ENCODE peak calls at places on chromosome 3, in four cellular contexts. E is cardiac muscle cell; M is uterus; P is CD8-positive, alpha-beta memory T cell. B is an unnamed sample.

GRCh38 chr3:61669676-61670299 is 108.4 kb downstream of the PTPRG start:
- DNase-seq in E (no peak), M (no peak), P (no peak), B (no peak)

GRCh38 chr3:32392530-32393302 is 1.1 kb downstream of the CMTM7 start:
- DNase-seq in E (no peak), M (peak), P (peak), B (no peak)

GRCh38 chr3:69143605-69144004 is 21.2 kb upstream of the LMOD3 start:
- DNase-seq in E (no peak), M (no peak), P (no peak), B (no peak)

GRCh38 chr3:12658593-12659058 is 5.3 kb downstream of the RAF1 start:
- DNase-seq in E (peak), M (no peak), P (no peak), B (no peak)

GRCh38 chr3:182739619-182740018 is 53.7 kb upstream of the ATP11B start:
- DNase-seq in E (no peak), M (no peak), P (no peak), B (no peak)

GRCh38 chr3:60917136-60917535 is 334.1 kb downstream of the FHIT start:
- DNase-seq in E (peak), M (no peak), P (no peak), B (no peak)

GRCh38 chr3:177596248-177596821 is 399.1 kb upstream of the TBL1XR1 start:
- DNase-seq in E (no peak), M (no peak), P (no peak), B (no peak)

GRCh38 chr3:108845709-108846293 is 23.2 kb downstream of the TRAT1 start:
- DNase-seq in E (no peak), M (no peak), P (no peak), B (no peak)

GRCh38 chr3:24299236-24299635 is 195.4 kb downstream of the THRB start:
- DNase-seq in E (no peak), M (no peak), P (no peak), B (no peak)

GRCh38 chr3:29694783-29695182 is 413.9 kb downstream of the RBMS3 start:
- DNase-seq in E (peak), M (peak), P (no peak), B (no peak)

GRCh38 chr3:148021400-148021799 is 612.2 kb downstream of the ZIC1 start:
- DNase-seq in E (no peak), M (no peak), P (no peak), B (no peak)

GRCh38 chr3:108804437-108804836 is 18.1 kb upstream of the TRAT1 start:
- DNase-seq in E (no peak), M (no peak), P (no peak), B (no peak)

GRCh38 chr3:14537590-14538450 is 2.3 kb downstream of the GRIP2 start:
- DNase-seq in E (no peak), M (no peak), P (peak), B (no peak)

GRCh38 chr3:24590344-24590880 is 95.8 kb upstream of the THRB start:
- DNase-seq in E (no peak), M (no peak), P (no peak), B (no peak)

GRCh38 chr3:41241159-41241558 is 41.9 kb downstream of the CTNNB1 start:
- DNase-seq in E (no peak), M (no peak), P (no peak), B (no peak)

GRCh38 chr3:45008117-45008516 is 18.0 kb upstream of the CLEC3B start:
- DNase-seq in E (no peak), M (no peak), P (no peak), B (no peak)

GRCh38 chr3:196246612-196247308 is 30.4 kb downstream of the SLC51A start:
- DNase-seq in E (no peak), M (no peak), P (no peak), B (no peak)

GRCh38 chr3:139227165-139227564 is 116.7 kb upstream of the MRPS22 start:
- DNase-seq in E (peak), M (peak), P (no peak), B (no peak)

GRCh38 chr3:71733319-71733718 is 8.1 kb upstream of the EIF4E3 start:
- DNase-seq in E (no peak), M (no peak), P (no peak), B (no peak)

GRCh38 chr3:15820911-15821310 is 23.1 kb upstream of the ANKRD28 start:
- DNase-seq in E (no peak), M (no peak), P (no peak), B (no peak)

GRCh38 chr3:10469406-10470119 is 35.8 kb downstream of the ATP2B2 start:
- DNase-seq in E (peak), M (no peak), P (no peak), B (no peak)

GRCh38 chr3:113157408-113157980 is 53.9 kb upstream of the BOC start:
- DNase-seq in E (no peak), M (peak), P (no peak), B (peak)

GRCh38 chr3:15107075-15107947 is 8.4 kb upstream of the RBSN start:
- DNase-seq in E (no peak), M (no peak), P (no peak), B (no peak)

GRCh38 chr3:157447026-157447694 is 10.5 kb downstream of the PTX3 start:
- DNase-seq in E (no peak), M (no peak), P (no peak), B (no peak)

GRCh38 chr3:101189786-101190185 is 130.6 kb downstream of the IMPG2 start:
- DNase-seq in E (no peak), M (no peak), P (no peak), B (no peak)

GRCh38 chr3:45907769-45908705 is 21.7 kb downstream of the CCR9 start:
- DNase-seq in E (no peak), M (no peak), P (peak), B (no peak)

GRCh38 chr3:129616713-129617112 is 10.2 kb upstream of the PLXND1 start:
- DNase-seq in E (no peak), M (peak), P (no peak), B (no peak)

GRCh38 chr3:46852839-46853355 is 10.3 kb downstream of the MYL3 start:
- DNase-seq in E (no peak), M (peak), P (peak), B (no peak)

GRCh38 chr3:16243706-16244490 is 20.8 kb downstream of the DPH3 start:
- DNase-seq in E (peak), M (no peak), P (no peak), B (no peak)

GRCh38 chr3:46400000-46400734 is 6.7 kb downstream of the CCR5AS start:
- DNase-seq in E (peak), M (no peak), P (no peak), B (no peak)

GRCh38 chr3:43346990-43347749 is 60.8 kb downstream of the SNRK start:
- DNase-seq in E (no peak), M (no peak), P (peak), B (no peak)

GRCh38 chr3:13022348-13023250 is 50.6 kb downstream of the IQSEC1 start:
- DNase-seq in E (peak), M (peak), P (peak), B (no peak)

GRCh38 chr3:50319872-50320625 is 2.5 kb downstream of the HYAL2 start:
- DNase-seq in E (no peak), M (no peak), P (no peak), B (no peak)

GRCh38 chr3:50317303-50317702 is 5.2 kb downstream of the HYAL2 start:
- DNase-seq in E (no peak), M (no peak), P (no peak), B (no peak)

GRCh38 chr3:50318163-50318562 is 4.4 kb downstream of the HYAL2 start:
- DNase-seq in E (no peak), M (no peak), P (no peak), B (no peak)

GRCh38 chr3:50319181-50319871 is 3.2 kb downstream of the HYAL2 start:
- DNase-seq in E (no peak), M (no peak), P (no peak), B (no peak)

DNA sequence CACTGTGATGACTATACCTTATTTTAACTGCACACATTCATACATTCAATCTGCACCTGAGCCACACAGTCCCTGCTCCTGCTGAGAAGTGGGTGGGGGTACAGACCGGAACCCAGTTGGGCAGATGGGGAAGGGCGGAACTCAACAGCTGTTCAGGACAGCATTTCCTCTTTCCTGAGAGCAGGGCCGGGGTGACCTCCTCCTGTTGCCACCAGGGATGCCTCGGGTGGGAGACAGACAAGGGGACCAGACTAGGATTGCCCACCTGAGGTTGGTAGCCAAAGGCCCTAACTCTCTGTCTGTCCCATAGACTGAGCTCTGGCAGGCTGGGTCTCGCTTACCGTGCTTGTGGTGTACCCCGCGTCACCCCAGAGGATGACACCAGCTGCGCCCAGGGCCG is 3.9 kb downstream of the HYAL2 start:
- DNase-seq in E (no peak), M (no peak), P (no peak), B (no peak)
- H3K4me3 ChIP-seq in E (no peak), M (no peak), P (no peak), B (peak)

GRCh38 chr3:48588230-48588629 is 6.9 kb downstream of the COL7A1 start:
- DNase-seq in E (no peak), M (no peak), P (no peak), B (no peak)
- H3K4me3 ChIP-seq in E (no peak), M (no peak), P (no peak), B (no peak)

DNA sequence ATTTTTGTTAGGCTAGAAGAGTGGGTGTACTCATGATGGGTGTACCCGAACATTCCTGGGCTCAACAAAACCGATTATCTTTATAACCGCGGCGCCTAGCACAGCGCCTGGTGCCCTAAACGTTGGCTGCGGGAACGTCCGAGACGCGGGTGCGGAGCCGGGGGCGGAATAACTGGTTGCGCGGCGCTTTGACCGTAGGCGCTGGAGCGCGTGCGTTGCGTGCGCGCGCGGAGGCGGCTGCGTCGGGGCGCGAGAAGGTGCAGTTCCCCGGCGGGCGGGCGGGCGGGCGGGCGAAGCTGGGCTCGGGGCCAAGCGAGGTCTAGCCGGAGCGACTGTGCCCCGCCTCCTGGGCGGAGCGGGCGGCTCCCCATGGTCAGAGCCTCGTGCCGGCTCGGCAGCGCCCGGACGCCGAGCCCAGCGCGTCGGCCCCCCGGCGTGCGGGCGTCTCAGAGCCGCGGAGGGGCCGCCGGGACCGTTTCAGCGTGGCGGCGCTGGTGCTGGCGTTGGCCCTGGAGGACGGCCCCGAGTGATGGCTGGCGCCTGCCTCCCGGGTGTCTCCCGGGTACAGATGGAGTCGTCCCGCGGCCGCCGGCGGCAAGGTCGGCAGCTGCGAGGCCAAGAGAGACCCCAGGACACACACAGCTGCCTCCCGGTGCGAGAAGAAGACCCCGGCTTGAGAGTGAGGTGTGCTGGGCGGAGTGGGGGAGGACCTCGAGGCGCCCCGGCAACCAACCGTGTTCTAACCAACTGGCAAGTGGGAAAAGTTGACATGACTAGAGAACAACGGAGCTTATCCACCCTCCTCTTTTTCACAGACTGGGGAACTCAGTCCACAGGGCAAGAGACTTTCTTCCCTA is at the start of gene PLAAT1:
- DNase-seq in E (peak), M (peak), P (no peak), B (no peak)
- H3K4me3 ChIP-seq in E (peak), M (peak), P (no peak), B (peak)

DNA sequence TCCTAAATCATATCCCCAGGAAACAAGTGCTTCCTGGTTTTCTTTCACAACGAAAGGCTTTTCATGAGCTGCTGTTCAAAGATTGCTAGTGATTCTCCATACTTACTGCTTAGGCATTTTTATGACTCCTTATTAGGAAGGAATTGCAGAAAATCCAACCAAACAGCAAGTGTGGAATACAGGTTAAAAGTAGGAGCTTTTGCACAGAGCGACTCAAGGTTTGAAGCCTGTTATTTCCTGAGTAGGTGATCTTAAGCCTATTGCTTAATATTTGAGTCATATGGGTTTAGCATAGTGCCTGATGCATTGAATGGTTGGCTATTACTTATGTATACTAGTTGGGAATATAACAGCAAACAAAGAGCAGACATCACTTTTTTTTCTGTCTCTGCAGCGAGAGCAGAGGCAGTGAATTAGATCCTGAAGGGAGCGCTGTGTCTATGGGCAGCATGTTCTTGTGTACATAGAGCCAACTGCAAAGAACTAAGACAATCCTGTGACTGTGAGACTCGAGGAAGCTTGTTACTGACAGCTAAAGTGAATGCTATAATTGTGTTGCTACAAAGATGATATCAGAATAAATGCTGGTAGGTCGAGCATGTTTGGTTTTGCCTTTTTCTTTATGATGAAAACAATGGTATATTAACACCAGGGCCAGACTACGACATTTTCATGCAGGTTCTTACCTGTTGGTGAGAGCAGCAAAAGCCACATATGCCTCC is 6.3 kb downstream of the TM4SF1 start:
- DNase-seq in E (no peak), M (no peak), P (no peak), B (no peak)
- H3K4me3 ChIP-seq in E (no peak), M (no peak), P (no peak), B (no peak)

GRCh38 chr3:152202976-152203626 is 65.6 kb upstream of the MBNL1 start:
- DNase-seq in E (no peak), M (no peak), P (no peak), B (no peak)

GRCh38 chr3:152203677-152204076 is 65.1 kb upstream of the MBNL1 start:
- DNase-seq in E (no peak), M (no peak), P (no peak), B (no peak)

GRCh38 chr3:152205097-152205593 is 63.6 kb upstream of the MBNL1 start:
- DNase-seq in E (no peak), M (no peak), P (no peak), B (no peak)

GRCh38 chr3:152206243-152206642 is 62.5 kb upstream of the MBNL1 start:
- DNase-seq in E (no peak), M (no peak), P (no peak), B (no peak)

DNA sequence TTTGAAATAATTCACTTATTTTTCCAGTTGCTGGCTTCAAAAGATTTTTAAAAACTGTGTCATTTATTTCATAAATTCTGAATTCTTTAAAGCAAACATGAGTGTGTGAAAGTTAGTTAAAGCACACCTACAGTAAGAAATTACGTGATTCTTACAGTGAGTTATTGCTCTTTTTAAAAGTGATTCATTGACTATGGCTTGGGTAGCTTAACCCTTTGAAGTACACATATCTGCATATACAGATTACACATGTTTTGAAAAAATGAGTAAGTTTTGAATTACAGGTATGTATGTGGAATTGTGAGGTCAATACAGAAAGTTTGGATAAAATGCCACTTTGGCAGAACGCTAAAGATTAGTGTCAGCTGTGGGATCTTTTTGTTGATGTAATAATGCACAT is 64.5 kb upstream of the MBNL1 start:
- DNase-seq in E (no peak), M (no peak), P (no peak), B (no peak)
- H3K4me3 ChIP-seq in E (no peak), M (peak), P (peak), B (peak)